ENCODE peak calls at places on chromosomes 4 and X, in seven cellular contexts. H is Karpas-422; R is activated CD8-positive, alpha-beta memory T cell treated with anti-CD3 and anti-CD28 coated beads, Interleukin-2, amount 50 U/mL, for 48 hours; O is activated T-helper 2 cell treated with anti-CD3 and anti-CD28 coated beads, Interferon-gamma antibody, Interleukin-2, Interleukin-4, amounts not matched to agents 10 μg/mL and 5 μg/mL and 100 μg/mL, durations not matched to agents 14 hours and 24 hours and 36 hours; K is stimulated activated CD4-positive, alpha-beta T cell treated with anti-CD3 and anti-CD28 coated beads, Interleukin-2, amount 100 ng/mL, for 24 hours; B is nucleus accumbens; P is left lobe of liver. X is an unnamed sample.

GRCh38 chrX:120517936-120518335 is 42.8 kb downstream of the CUL4B start:
- DNase-seq in B (no peak), H (no peak), P (no peak), O (no peak), R (no peak), K (no peak), X (no peak)

GRCh38 chr4:24488399-24489164 is 95.8 kb downstream of the DHX15 start:
- DNase-seq in R (peak), K (peak), P (peak), H (peak), B (peak), O (peak), X (peak)

GRCh38 chr4:142434519-142435224 is 411.4 kb downstream of the INPP4B start:
- DNase-seq in R (no peak), K (no peak), O (no peak), B (no peak), H (no peak), P (no peak), X (no peak)

GRCh38 chr4:110622841-110623709 is at the start of gene PITX2:
- DNase-seq in P (no peak), H (no peak), O (peak), R (peak), K (peak), B (no peak), X (no peak)

GRCh38 chr4:100823993-100824323 is 306.1 kb upstream of the EMCN start:
- DNase-seq in P (no peak), O (no peak), B (no peak), H (no peak), R (no peak), K (no peak), X (no peak)

GRCh38 chr4:74376888-74377483 is 12.0 kb downstream of the EREG start:
- DNase-seq in B (no peak), R (no peak), P (no peak), H (peak), K (no peak), O (no peak), X (no peak)

GRCh38 chrX:106249706-106250379 is 81.7 kb downstream of the PWWP3B start:
- DNase-seq in H (no peak), R (no peak), O (no peak), P (no peak), K (no peak), B (no peak), X (no peak)

GRCh38 chr4:26299254-26299882 is 21.4 kb upstream of the RBPJ start:
- DNase-seq in P (no peak), R (no peak), O (no peak), B (no peak), H (no peak), K (no peak), X (no peak)

GRCh38 chr4:15894923-15895411 is 43.6 kb downstream of the FGFBP1 start:
- DNase-seq in R (no peak), B (no peak), P (no peak), K (no peak), O (no peak), H (no peak), X (no peak)

GRCh38 chr4:70721747-70722146 is at the start of gene RUFY3:
- DNase-seq in P (no peak), R (no peak), H (no peak), O (no peak), K (no peak), B (peak), X (peak)

GRCh38 chr4:148740701-148741100 is 298.5 kb upstream of the NR3C2 start:
- DNase-seq in R (no peak), O (no peak), H (no peak), P (no peak), B (no peak), K (no peak), X (no peak)

GRCh38 chr4:176340871-176341685 is 21.3 kb downstream of the SPCS3 start:
- DNase-seq in O (no peak), B (no peak), H (peak), P (no peak), K (no peak), R (no peak), X (no peak)

GRCh38 chr4:170089743-170090666 is at the start of gene AADAT:
- DNase-seq in O (no peak), B (peak), R (peak), K (no peak), P (peak), H (no peak), X (peak)

GRCh38 chr4:156999175-156999517 is 27.5 kb upstream of the PDGFC start:
- DNase-seq in O (no peak), P (no peak), H (no peak), K (no peak), B (no peak), R (no peak), X (no peak)

GRCh38 chrX:21770631-21771321 is 12.9 kb upstream of the SMPX start:
- DNase-seq in B (no peak), P (peak), R (no peak), H (no peak), O (no peak), K (no peak), X (no peak)

X was measured in amygdala.